ENCODE peak calls at places on chromosomes 6 and 20, in five cellular contexts. G is IMR-90, R is SK-N-SH, A is GM12878, L is K562. K is an unnamed sample.

GRCh38 chr6:99458319-99458718 is 33.2 kb upstream of the PNISR start:
- DNase-seq in L (peak; percentile 18), R (no peak), G (peak; percentile 44), A (no peak), K (peak; percentile 47)

GRCh38 chr6:63537126-63537958 is 34.9 kb upstream of the LOC128125822 start:
- DNase-seq in G (no peak), A (peak; percentile 36), L (no peak), R (no peak), K (no peak)

GRCh38 chr6:135402311-135402710 is 95.2 kb downstream of the AHI1 start:
- DNase-seq in L (no peak), A (no peak), G (no peak), R (no peak), K (no peak)

GRCh38 chr6:75620387-75621304 is 19.0 kb downstream of the SENP6 start:
- DNase-seq in G (no peak), L (no peak), A (no peak), R (no peak), K (no peak)

GRCh38 chr6:16238658-16239089 is 287 bp downstream of the GMPR start:
- DNase-seq in G (no peak), L (peak; percentile 42), A (no peak), R (peak; percentile 58), K (no peak)

GRCh38 chr20:45359069-45359405 is 3.9 kb upstream of the SYS1 start:
- DNase-seq in G (peak; percentile 44), R (no peak), L (no peak), A (no peak), K (no peak)

GRCh38 chr6:55568779-55569439 is 10.1 kb downstream of the HMGCLL1 start:
- DNase-seq in G (no peak), R (no peak), L (no peak), A (no peak), K (no peak)

GRCh38 chr20:25226433-25227316 is 21.2 kb upstream of the PYGB start:
- DNase-seq in A (no peak), G (no peak), L (no peak), R (peak; percentile 56), K (no peak)

GRCh38 chr20:63652192-63652980 is 838 bp downstream of the STMN3 start:
- DNase-seq in R (peak; percentile 90), L (peak; percentile 59), G (no peak), A (no peak), K (peak; percentile 41)

GRCh38 chr6:161204866-161205557 is 68.8 kb downstream of the AGPAT4 start:
- DNase-seq in G (no peak), R (no peak), A (no peak), L (peak; percentile 81), K (no peak)

GRCh38 chr20:23129256-23129655 is 43.1 kb upstream of the CD93 start:
- DNase-seq in R (no peak), G (no peak), A (no peak), L (no peak), K (no peak)

GRCh38 chr20:24781061-24781980 is 167.7 kb upstream of the CST7 start:
- DNase-seq in A (no peak), L (no peak), R (peak; percentile 71), G (peak; percentile 36), K (peak; percentile 39)

GRCh38 chr6:106256201-106256968 is 69.2 kb downstream of the ATG5 start:
- DNase-seq in L (no peak), R (peak; percentile 58), A (no peak), G (peak; percentile 72), K (no peak)

GRCh38 chr6:69089539-69089938 is 454.5 kb downstream of the ADGRB3 start:
- DNase-seq in L (no peak), R (no peak), A (no peak), G (no peak), K (no peak)

GRCh38 chr20:44131704-44132103 is 55.3 kb downstream of the JPH2 start:
- DNase-seq in L (no peak), G (no peak), R (no peak), A (no peak), K (no peak)

GRCh38 chr6:123489589-123489988 is 147.2 kb downstream of the TRDN start:
- DNase-seq in G (no peak), L (no peak), R (no peak), A (no peak), K (no peak)

GRCh38 chr6:170449231-170449630 is 103.9 kb downstream of the PSMB1 start:
- DNase-seq in L (no peak), G (peak; percentile 39), A (no peak), R (no peak), K (no peak)

GRCh38 chr6:3321875-3322274 is 63.1 kb downstream of the PSMG4 start:
- DNase-seq in L (no peak), R (no peak), A (no peak), G (no peak), K (no peak)

GRCh38 chr6:33905081-33905609 is 101.3 kb upstream of the MLN start:
- DNase-seq in G (no peak), A (peak; percentile 9), L (peak; percentile 94), R (no peak), K (no peak)

GRCh38 chr20:4509825-4510522 is 211.7 kb upstream of the PRND start:
- DNase-seq in A (no peak), G (peak; percentile 35), R (no peak), L (no peak), K (no peak)

GRCh38 chr6:43949451-43950110 is 177.7 kb downstream of the MRPL14 start:
- DNase-seq in G (no peak), A (no peak), L (no peak), R (no peak), K (no peak)

GRCh38 chr6:28207244-28208179 is 17.6 kb upstream of the ZSCAN9 start:
- DNase-seq in A (no peak), R (peak; percentile 42), G (peak; percentile 34), L (no peak), K (no peak)

GRCh38 chr6:112235956-112236355 is 18.4 kb downstream of the LAMA4 start:
- DNase-seq in L (no peak), A (no peak), G (peak; percentile 83), R (no peak), K (no peak)

GRCh38 chr6:10373642-10374359 is 41.1 kb downstream of the TFAP2A start:
- DNase-seq in A (no peak), R (no peak), G (peak; percentile 9), L (no peak), K (peak; percentile 12)

GRCh38 chr6:84789170-84789569 is 24.8 kb upstream of the TBX18 start:
- DNase-seq in L (no peak), A (no peak), G (no peak), R (no peak), K (no peak)

GRCh38 chr20:62647521-62648317 is 5.4 kb downstream of the SLCO4A1 start:
- DNase-seq in L (no peak), G (no peak), R (no peak), A (no peak), K (no peak)

GRCh38 chr20:49186535-49187329 is 1.4 kb downstream of the STAU1 start:
- DNase-seq in R (peak; percentile 39), L (peak; percentile 49), A (no peak), G (peak; percentile 62), K (peak; percentile 62)

GRCh38 chr6:56595490-56596122 is 47.1 kb downstream of the DST start:
- DNase-seq in A (peak; percentile 31), G (peak; percentile 30), L (peak; percentile 45), R (peak; percentile 10), K (peak; percentile 43)

GRCh38 chr6:126076992-126077664 is 90.8 kb downstream of the TRMT11 start:
- DNase-seq in A (no peak), G (no peak), L (no peak), R (no peak), K (peak; percentile 87)

GRCh38 chr6:27281105-27281539 is 31.0 kb downstream of the POM121L2 start:
- DNase-seq in R (no peak), G (no peak), L (no peak), A (no peak), K (no peak)

GRCh38 chr6:160667854-160668481 is 3.9 kb upstream of the LPA start:
- DNase-seq in A (peak; percentile 1), R (peak; percentile 26), G (no peak), L (peak; percentile 72), K (peak; percentile 50)

GRCh38 chr6:11263185-11263817 is 30.8 kb upstream of the NEDD9 start:
- DNase-seq in A (no peak), R (no peak), L (no peak), G (peak; percentile 84), K (peak; percentile 44)

DNA sequence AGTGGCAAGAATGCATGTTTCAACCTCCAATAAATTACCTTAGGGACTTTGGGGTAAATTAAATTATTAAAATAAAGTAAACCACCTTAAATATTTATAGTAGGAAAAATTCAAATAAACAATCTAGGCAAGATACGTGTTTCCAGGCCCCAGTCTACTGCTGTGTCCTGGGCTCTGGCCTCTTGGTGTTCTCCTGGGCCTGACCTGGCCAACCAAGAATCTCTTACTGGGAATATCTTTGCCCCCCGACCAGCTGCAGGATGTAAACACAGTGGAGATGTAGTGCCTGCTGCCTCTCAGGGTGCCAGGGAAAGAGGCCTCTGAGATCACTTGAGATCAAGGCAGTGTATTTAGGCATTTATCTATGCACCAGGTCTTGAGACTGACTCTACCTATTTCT is 11.7 kb upstream of the DSN1 start:
- DNase-seq in G (no peak), L (no peak), A (no peak), R (no peak), K (no peak)
- TF ChIP-seq MXI1 in G (no peak), L (no peak), A (no peak), R (no peak), K (no peak)

GRCh38 chr20:58706975-58707681 is 14.5 kb downstream of the NPEPL1 start:
- DNase-seq in A (no peak), G (no peak), L (no peak), R (peak; percentile 31), K (no peak)
- TF ChIP-seq MXI1 in A (no peak), G (no peak), L (no peak), R (no peak), K (no peak)

GRCh38 chr6:148138478-148138877 is 204.2 kb upstream of the SASH1 start:
- DNase-seq in A (no peak), R (no peak), G (no peak), L (no peak), K (no peak)

GRCh38 chr6:148140772-148141557 is 201.7 kb upstream of the SASH1 start:
- DNase-seq in R (no peak), L (no peak), G (no peak), A (no peak), K (peak; percentile 13)

GRCh38 chr6:148142821-148143220 is 199.8 kb upstream of the SASH1 start:
- DNase-seq in A (no peak), G (no peak), L (no peak), R (no peak), K (no peak)

GRCh38 chr6:148134566-148134965 is 208.1 kb upstream of the SASH1 start:
- DNase-seq in R (no peak), G (no peak), L (no peak), A (no peak), K (no peak)

DNA sequence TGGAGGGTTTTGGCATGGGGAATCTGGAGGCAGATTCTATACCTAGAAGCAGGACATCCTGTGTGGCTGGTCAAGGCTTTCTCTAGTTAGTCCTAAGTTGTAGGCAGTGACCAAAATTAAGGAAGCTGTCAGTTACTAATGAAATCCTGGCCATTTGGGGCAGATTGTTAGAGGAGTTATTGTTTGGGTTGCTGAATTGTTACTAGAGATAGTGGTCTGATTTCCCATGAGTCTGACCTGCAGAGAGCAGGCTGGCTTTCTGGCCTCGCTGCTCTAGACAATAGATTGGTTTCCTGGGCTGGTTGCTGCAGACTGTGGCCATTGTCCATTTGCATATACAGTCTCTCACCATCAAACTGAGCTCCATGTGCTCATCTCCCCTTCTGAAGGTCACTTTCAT is 205.0 kb upstream of the SASH1 start:
- DNase-seq in R (no peak), L (no peak), G (no peak), A (no peak), K (no peak)
- TF ChIP-seq MXI1 in R (no peak), L (no peak), G (no peak), A (no peak), K (no peak)

GRCh38 chr6:71498643-71499042 is 210.0 kb downstream of the OGFRL1 start:
- DNase-seq in R (no peak), G (no peak), A (no peak), L (no peak), K (no peak)
- TF ChIP-seq MXI1 in R (no peak), G (no peak), A (no peak), L (no peak), K (no peak)

K was measured in HepG2.